ENCODE peak calls at places on chromosomes 16 and 17, in four cellular contexts. T is GM13976, U is tibial artery, W is skeletal muscle cell. G is an unnamed sample.

GRCh38 chr17:49438439-49438861 is 23.8 kb upstream of the PHB1 start:
- DNase-seq in T (no peak), U (no peak), W (no peak), G (no peak)

GRCh38 chr17:5050281-5050680 is 15.1 kb upstream of the SLC52A1 start:
- DNase-seq in W (no peak), U (no peak), T (no peak), G (no peak)

GRCh38 chr16:1042776-1043349 is 29.7 kb upstream of the SSTR5 start:
- DNase-seq in T (no peak), U (no peak), W (no peak), G (no peak)

GRCh38 chr17:9994761-9995160 is 89.7 kb upstream of the RCVRN start:
- DNase-seq in U (peak), W (no peak), T (no peak), G (no peak)

GRCh38 chr16:79297805-79298204 is 302.7 kb downstream of the MAF start:
- DNase-seq in T (no peak), U (no peak), W (no peak), G (no peak)

GRCh38 chr17:67467500-67468481 is 90.7 kb downstream of the PITPNC1 start:
- DNase-seq in T (peak), W (no peak), U (no peak), G (no peak)

GRCh38 chr17:58032691-58033415 is 25.8 kb upstream of the SRSF1 start:
- DNase-seq in U (no peak), W (no peak), T (no peak), G (no peak)

GRCh38 chr16:8730335-8730915 is 56.0 kb downstream of the ABAT start:
- DNase-seq in U (peak), T (no peak), W (no peak), G (no peak)

GRCh38 chr17:3602499-3602898 is 6.7 kb downstream of the TRPV1 start:
- DNase-seq in U (no peak), W (no peak), T (peak), G (no peak)

GRCh38 chr16:86585821-86586611 is 7.7 kb downstream of the FOXL1 start:
- DNase-seq in W (no peak), T (no peak), U (peak), G (no peak)

GRCh38 chr17:66276328-66276937 is 26.0 kb upstream of the PRKCA start:
- DNase-seq in T (no peak), U (no peak), W (no peak), G (no peak)

GRCh38 chr17:48627625-48628510 is 1.7 kb upstream of the HOXB9 start:
- DNase-seq in U (no peak), T (no peak), W (no peak), G (no peak)

GRCh38 chr17:50955667-50956120 is 89.5 kb upstream of the TOB1 start:
- DNase-seq in W (no peak), U (no peak), T (no peak), G (no peak)

GRCh38 chr17:72717276-72717675 is 375.2 kb downstream of the SLC39A11 start:
- DNase-seq in T (no peak), U (no peak), W (no peak), G (no peak)

GRCh38 chr17:14921936-14922335 is 343.2 kb downstream of the PMP22 start:
- DNase-seq in W (no peak), T (no peak), U (no peak), G (no peak)

GRCh38 chr16:88508868-88509748 is 56.0 kb downstream of the ZFPM1 start:
- DNase-seq in U (no peak), T (no peak), W (no peak), G (no peak)

GRCh38 chr17:70091681-70092080 is 16.7 kb downstream of the KCNJ16 start:
- DNase-seq in T (no peak), W (no peak), U (no peak), G (no peak)

GRCh38 chr16:30472328-30472942 is at the start of gene ITGAL:
- DNase-seq in T (peak), U (no peak), W (no peak), G (peak)

GRCh38 chr16:30092373-30093010 is 768 bp upstream of the TBX6 start:
- DNase-seq in W (no peak), T (peak), U (peak), G (peak)

GRCh38 chr17:80832266-80832676 is 159.4 kb upstream of the CHMP6 start:
- DNase-seq in W (no peak), U (peak), T (no peak), G (no peak)

GRCh38 chr16:9996191-9996590 is 186.0 kb downstream of the GRIN2A start:
- DNase-seq in U (no peak), T (no peak), W (no peak), G (no peak)

GRCh38 chr16:29304251-29304900 is 102.1 kb downstream of the NPIPB11 start:
- DNase-seq in U (no peak), W (peak), T (no peak), G (no peak)